ENCODE peak calls at places on chromosomes 7 and 10, in four cellular contexts. V is fibroblast of lung, H is heart left ventricle, C is lower lobe of right lung. W is an unnamed sample.

GRCh38 chr7:102153586-102153948 is 133.1 kb upstream of the SH2B2 start:
- DNase-seq in C (no peak), V (peak; percentile 27), H (no peak), W (no peak)

GRCh38 chr10:44102726-44103255 is 282.1 kb downstream of the CXCL12 start:
- DNase-seq in V (no peak), C (no peak), H (no peak), W (no peak)

GRCh38 chr7:116630932-116631449 is 41.0 kb upstream of the MET start:
- DNase-seq in V (peak; percentile 77), C (peak; percentile 69), H (peak; percentile 71), W (peak; percentile 28)

GRCh38 chr10:73887038-73888015 is 13.0 kb upstream of the CAMK2G start:
- DNase-seq in C (peak; percentile 71), H (peak; percentile 90), V (peak; percentile 95), W (peak; percentile 72)

GRCh38 chr10:20616918-20617801 is 280.0 kb downstream of the NEBL start:
- DNase-seq in V (no peak), C (no peak), H (no peak), W (no peak)

GRCh38 chr10:54363390-54363789 is 437.6 kb downstream of the PCDH15 start:
- DNase-seq in H (no peak), V (peak; percentile 3), C (no peak), W (no peak)

GRCh38 chr10:69666756-69667155 is 36.7 kb downstream of the FAM241B start:
- DNase-seq in V (no peak), H (no peak), C (no peak), W (no peak)

GRCh38 chr10:61000769-61001730 is 57.1 kb upstream of the RHOBTB1 start:
- DNase-seq in C (peak; percentile 44), V (peak; percentile 16), H (no peak), W (no peak)

GRCh38 chr10:77160679-77161078 is 476.9 kb downstream of the KCNMA1 start:
- DNase-seq in V (peak; percentile 89), C (no peak), H (no peak), W (peak; percentile 58)

GRCh38 chr10:78353636-78354035 is 320.0 kb downstream of the RPS24 start:
- DNase-seq in C (no peak), H (no peak), V (no peak), W (no peak)

GRCh38 chr7:117399820-117400422 is 27.4 kb downstream of the ASZ1 start:
- DNase-seq in V (peak; percentile 28), C (no peak), H (no peak), W (no peak)

GRCh38 chr7:126727930-126728331 is 524.8 kb downstream of the GRM8 start:
- DNase-seq in H (no peak), V (no peak), C (no peak), W (peak; percentile 19)

GRCh38 chr7:130135208-130136205 is 65.2 kb downstream of the KLHDC10 start:
- DNase-seq in C (no peak), V (no peak), H (no peak), W (no peak)

GRCh38 chr7:23093111-23093510 is 12.5 kb upstream of the KLHL7 start:
- DNase-seq in V (no peak), C (no peak), H (no peak), W (no peak)

GRCh38 chr7:46396501-46396900 is 475.4 kb upstream of the IGFBP3 start:
- DNase-seq in V (no peak), H (no peak), C (no peak), W (no peak)

GRCh38 chr7:20236790-20237189 is 19.6 kb upstream of the MACC1 start:
- DNase-seq in H (no peak), V (no peak), C (no peak), W (no peak)

GRCh38 chr7:5354460-5355279 is 69.0 kb downstream of the TNRC18 start:
- DNase-seq in C (no peak), H (peak; percentile 85), V (no peak), W (no peak)

GRCh38 chr7:65722361-65722792 is 150.5 kb upstream of the VKORC1L1 start:
- DNase-seq in V (peak; percentile 28), H (peak; percentile 46), C (peak; percentile 61), W (no peak)

GRCh38 chr7:93902777-93903423 is 3.5 kb upstream of the GNGT1 start:
- DNase-seq in H (peak; percentile 28), C (no peak), V (peak; percentile 79), W (no peak)

GRCh38 chr10:75647675-75648074 is 216.3 kb downstream of the LRMDA start:
- DNase-seq in C (no peak), H (no peak), V (no peak), W (no peak)

GRCh38 chr7:112995091-112995824 is 91.4 kb downstream of the GPR85 start:
- DNase-seq in H (peak; percentile 61), C (no peak), V (peak; percentile 33), W (peak; percentile 52)

GRCh38 chr10:60288291-60288690 is 101.4 kb downstream of the ANK3 start:
- DNase-seq in H (no peak), V (peak; percentile 15), C (no peak), W (no peak)

GRCh38 chr7:100013328-100013676 is 2.1 kb upstream of the ZKSCAN1 start:
- DNase-seq in H (no peak), V (no peak), C (no peak), W (no peak)

GRCh38 chr10:129477051-129477450 is 10.0 kb downstream of the MGMT start:
- DNase-seq in H (no peak), C (no peak), V (no peak), W (no peak)

GRCh38 chr7:47688311-47689100 is 106.6 kb upstream of the TNS3 start:
- DNase-seq in H (no peak), V (no peak), C (no peak), W (no peak)

GRCh38 chr10:35000936-35001335 is 89.2 kb downstream of the CUL2 start:
- DNase-seq in H (no peak), C (no peak), V (no peak), W (no peak)

GRCh38 chr10:96556003-96556402 is 30.8 kb downstream of the TM9SF3 start:
- DNase-seq in H (no peak), V (peak; percentile 19), C (no peak), W (no peak)

GRCh38 chr7:39504963-39505362 is 61.2 kb upstream of the YAE1 start:
- DNase-seq in V (peak; percentile 36), C (no peak), H (no peak), W (peak; percentile 7)

GRCh38 chr10:98858525-98858924 is 377.1 kb downstream of the HPSE2 start:
- DNase-seq in H (no peak), C (no peak), V (peak; percentile 16), W (no peak)

GRCh38 chr10:44850356-44850934 is 60.7 kb upstream of the TMEM72 start:
- DNase-seq in H (no peak), V (no peak), C (no peak), W (no peak)

GRCh38 chr10:7892146-7892545 is 73.8 kb downstream of the TAF3 start:
- DNase-seq in C (no peak), H (no peak), V (peak; percentile 15), W (no peak)

GRCh38 chr7:104368006-104368405 is 39.6 kb downstream of the LHFPL3 start:
- DNase-seq in C (no peak), H (no peak), V (no peak), W (no peak)
- TF ChIP-seq CTCF in C (no peak), H (no peak), V (no peak), W (no peak)

GRCh38 chr10:29635711-29636144 is 957 bp upstream of the SVIL start:
- DNase-seq in V (no peak), C (no peak), H (no peak), W (no peak)

GRCh38 chr10:29634105-29634504 is 666 bp downstream of the SVIL start:
- DNase-seq in H (no peak), V (no peak), C (no peak), W (no peak)

GRCh38 chr10:29637537-29637936 is 2.8 kb upstream of the SVIL start:
- DNase-seq in C (no peak), H (no peak), V (no peak), W (no peak)

GRCh38 chr10:29636178-29636577 is 1.4 kb upstream of the SVIL start:
- DNase-seq in C (no peak), H (no peak), V (peak; percentile 54), W (no peak)

GRCh38 chr10:29634764-29635625 is at the start of gene SVIL:
- DNase-seq in H (peak; percentile 88), C (peak; percentile 67), V (peak; percentile 80), W (no peak)
- H3K4me3 ChIP-seq in H (peak within 1 kb of the TSS; percentile 33), C (no peak within 1 kb of the TSS), V (no peak within 1 kb of the TSS), W (no peak within 1 kb of the TSS)

GRCh38 chr10:92907280-92907679 is 59.0 kb downstream of the EXOC6 start:
- DNase-seq in V (no peak), C (no peak), H (no peak), W (no peak)
- TF ChIP-seq CTCF in V (no peak), C (no peak), H (no peak), W (no peak)

DNA sequence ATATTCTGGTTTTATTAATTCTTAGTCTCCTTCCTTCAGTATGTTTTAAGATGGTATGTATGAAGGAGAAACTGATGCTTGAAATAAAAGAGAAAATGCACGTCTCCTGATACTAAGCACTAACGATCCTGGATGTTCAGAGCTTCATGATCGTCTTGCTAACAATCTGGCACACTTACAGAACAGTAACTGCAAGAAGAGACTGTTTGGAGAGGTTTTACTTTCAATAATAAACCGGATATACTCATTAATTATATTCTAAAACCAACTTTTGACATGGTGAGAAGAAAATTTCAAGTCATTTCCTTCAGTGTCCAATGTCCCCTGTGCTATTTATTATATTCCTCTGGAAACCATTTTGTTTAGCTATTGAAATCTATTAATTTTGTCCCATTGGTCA is 251.0 kb downstream of the NXPH1 start:
- DNase-seq in V (no peak), C (no peak), H (no peak), W (no peak)
- H3K4me3 ChIP-seq in V (no peak overlapping the region), C (no peak overlapping the region), H (no peak overlapping the region), W (no peak overlapping the region)

DNA sequence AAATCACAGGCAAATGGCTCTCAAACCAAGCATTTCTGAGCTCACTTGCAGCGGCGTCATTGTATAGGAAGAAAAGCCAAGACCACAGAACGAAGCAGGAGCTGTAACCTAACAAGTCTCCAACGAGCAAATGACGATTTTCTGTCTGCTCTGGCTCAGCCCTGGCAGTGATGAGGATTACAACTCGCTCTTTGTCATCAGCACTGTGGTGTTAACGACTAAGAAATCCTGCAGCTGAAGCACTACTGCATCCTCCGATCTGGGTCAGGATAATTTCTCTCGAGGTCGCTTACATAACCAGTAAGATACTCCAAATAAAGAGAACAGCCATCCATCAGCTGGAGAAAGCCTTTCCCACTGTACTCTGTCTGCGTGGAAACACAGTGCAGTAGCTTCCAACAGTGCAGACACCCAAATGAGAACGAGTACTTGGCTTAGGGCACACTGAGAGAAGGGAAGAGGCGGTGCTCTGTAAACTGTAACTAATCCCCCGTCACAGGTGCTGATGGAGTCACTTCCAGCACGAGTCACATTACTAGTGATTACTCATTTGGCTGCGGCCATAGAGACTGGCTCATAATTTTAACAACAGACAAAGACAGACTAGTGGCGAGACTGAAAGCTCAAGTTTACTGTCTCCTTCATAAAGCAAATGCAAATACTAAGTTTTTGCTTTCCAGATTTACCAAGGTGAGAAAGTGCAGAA is 135.8 kb downstream of the NRBF2 start:
- DNase-seq in C (peak; percentile 70), H (peak; percentile 88), V (peak; percentile 95), W (peak; percentile 89)
- TF ChIP-seq CTCF in C (peak; percentile 32), H (no peak), V (peak; percentile 17), W (no peak)

DNA sequence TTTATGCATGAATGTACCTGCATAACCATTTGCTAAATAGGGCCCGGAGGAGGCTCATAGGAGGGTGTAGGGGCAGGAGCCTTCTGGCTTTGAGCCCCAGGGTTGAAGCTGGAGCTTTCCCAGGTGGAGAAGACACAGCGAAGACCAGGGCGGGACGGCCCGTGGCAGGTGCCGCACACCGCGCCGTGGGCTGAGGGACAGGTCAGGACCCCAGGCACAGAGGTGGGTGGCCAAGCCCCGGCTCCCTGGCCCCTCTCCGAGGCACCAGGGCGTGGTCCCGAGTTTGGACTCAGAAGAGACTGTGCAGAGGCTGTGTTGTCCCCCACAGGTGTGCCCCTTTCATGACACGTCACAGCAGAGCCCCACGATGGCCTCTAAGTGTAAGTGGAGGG is 56.5 kb downstream of the PWWP2B start:
- DNase-seq in V (no peak), H (peak; percentile 38), C (no peak), W (no peak)
- H3K4me3 ChIP-seq in V (no peak overlapping the region), H (no peak overlapping the region), C (peak overlapping the region; percentile 28), W (no peak overlapping the region)